ENCODE peak calls at places on chromosomes 5 and 9, in ten cellular contexts. One of them, this sample, is unnamed.

GRCh38 chr5:114477816-114478330 is 116.0 kb downstream of the KCNN2 start:
- DNase-seq in SW 1271: no peak
- DNase-seq in stimulated activated CD4-positive, alpha-beta T cell treated with anti-CD3 and anti-CD28 coated beads, Interleukin-12 subunit alpha, Interleukin-12 subunit beta, amount 100 ng/mL, for 4 hours: no peak
- DNase-seq in GM12891: no peak
- DNase-seq in stimulated activated CD8-positive, alpha-beta memory T cell treated with anti-CD3 and anti-CD28 coated beads, Interleukin-15, amount 100 ng/mL, for 4 hours: no peak
- DNase-seq in NCI-H1930: no peak
- DNase-seq in BJ: no peak
- DNase-seq in stimulated activated naive B cell treated with anti-CD40 and anti-IgM and Interleukin-4, amounts not matched to agents 10 μg/mL and 1 μg/mL and 100 μg/mL, for 72 hours: no peak
- DNase-seq in GM20000: no peak
- DNase-seq in aorta: no peak
- DNase-seq in this sample: no peak

GRCh38 chr9:122332083-122332482 is 38.7 kb upstream of the PTGS1 start:
- DNase-seq in SW 1271: no peak
- DNase-seq in stimulated activated CD4-positive, alpha-beta T cell treated with anti-CD3 and anti-CD28 coated beads, Interleukin-12 subunit alpha, Interleukin-12 subunit beta, amount 100 ng/mL, for 4 hours: no peak
- DNase-seq in GM12891: no peak
- DNase-seq in stimulated activated CD8-positive, alpha-beta memory T cell treated with anti-CD3 and anti-CD28 coated beads, Interleukin-15, amount 100 ng/mL, for 4 hours: no peak
- DNase-seq in NCI-H1930: no peak
- DNase-seq in BJ: no peak
- DNase-seq in stimulated activated naive B cell treated with anti-CD40 and anti-IgM and Interleukin-4, amounts not matched to agents 10 μg/mL and 1 μg/mL and 100 μg/mL, for 72 hours: no peak
- DNase-seq in GM20000: no peak
- DNase-seq in aorta: no peak
- DNase-seq in this sample: peak

GRCh38 chr5:137190031-137190430 is 309.1 kb downstream of the SPOCK1 start:
- DNase-seq in SW 1271: no peak
- DNase-seq in stimulated activated CD4-positive, alpha-beta T cell treated with anti-CD3 and anti-CD28 coated beads, Interleukin-12 subunit alpha, Interleukin-12 subunit beta, amount 100 ng/mL, for 4 hours: no peak
- DNase-seq in GM12891: no peak
- DNase-seq in stimulated activated CD8-positive, alpha-beta memory T cell treated with anti-CD3 and anti-CD28 coated beads, Interleukin-15, amount 100 ng/mL, for 4 hours: no peak
- DNase-seq in NCI-H1930: no peak
- DNase-seq in BJ: peak
- DNase-seq in stimulated activated naive B cell treated with anti-CD40 and anti-IgM and Interleukin-4, amounts not matched to agents 10 μg/mL and 1 μg/mL and 100 μg/mL, for 72 hours: no peak
- DNase-seq in GM20000: no peak
- DNase-seq in aorta: no peak
- DNase-seq in this sample: no peak

GRCh38 chr5:136308396-136308795 is 56.9 kb downstream of the TRPC7 start:
- DNase-seq in SW 1271: no peak
- DNase-seq in stimulated activated CD4-positive, alpha-beta T cell treated with anti-CD3 and anti-CD28 coated beads, Interleukin-12 subunit alpha, Interleukin-12 subunit beta, amount 100 ng/mL, for 4 hours: no peak
- DNase-seq in GM12891: no peak
- DNase-seq in stimulated activated CD8-positive, alpha-beta memory T cell treated with anti-CD3 and anti-CD28 coated beads, Interleukin-15, amount 100 ng/mL, for 4 hours: no peak
- DNase-seq in NCI-H1930: no peak
- DNase-seq in BJ: no peak
- DNase-seq in stimulated activated naive B cell treated with anti-CD40 and anti-IgM and Interleukin-4, amounts not matched to agents 10 μg/mL and 1 μg/mL and 100 μg/mL, for 72 hours: no peak
- DNase-seq in GM20000: no peak
- DNase-seq in aorta: no peak
- DNase-seq in this sample: no peak

GRCh38 chr5:111887706-111888105 is 130.7 kb upstream of the NREP start:
- DNase-seq in SW 1271: no peak
- DNase-seq in stimulated activated CD4-positive, alpha-beta T cell treated with anti-CD3 and anti-CD28 coated beads, Interleukin-12 subunit alpha, Interleukin-12 subunit beta, amount 100 ng/mL, for 4 hours: no peak
- DNase-seq in GM12891: no peak
- DNase-seq in stimulated activated CD8-positive, alpha-beta memory T cell treated with anti-CD3 and anti-CD28 coated beads, Interleukin-15, amount 100 ng/mL, for 4 hours: no peak
- DNase-seq in NCI-H1930: no peak
- DNase-seq in BJ: no peak
- DNase-seq in stimulated activated naive B cell treated with anti-CD40 and anti-IgM and Interleukin-4, amounts not matched to agents 10 μg/mL and 1 μg/mL and 100 μg/mL, for 72 hours: no peak
- DNase-seq in GM20000: no peak
- DNase-seq in aorta: no peak
- DNase-seq in this sample: no peak

GRCh38 chr9:36154213-36154952 is 14.8 kb upstream of the CCIN start:
- DNase-seq in SW 1271: no peak
- DNase-seq in stimulated activated CD4-positive, alpha-beta T cell treated with anti-CD3 and anti-CD28 coated beads, Interleukin-12 subunit alpha, Interleukin-12 subunit beta, amount 100 ng/mL, for 4 hours: no peak
- DNase-seq in GM12891: no peak
- DNase-seq in stimulated activated CD8-positive, alpha-beta memory T cell treated with anti-CD3 and anti-CD28 coated beads, Interleukin-15, amount 100 ng/mL, for 4 hours: no peak
- DNase-seq in NCI-H1930: no peak
- DNase-seq in BJ: no peak
- DNase-seq in stimulated activated naive B cell treated with anti-CD40 and anti-IgM and Interleukin-4, amounts not matched to agents 10 μg/mL and 1 μg/mL and 100 μg/mL, for 72 hours: no peak
- DNase-seq in GM20000: no peak
- DNase-seq in aorta: no peak
- DNase-seq in this sample: peak

GRCh38 chr5:73902327-73903051 is 276.5 kb downstream of the ARHGEF28 start:
- DNase-seq in SW 1271: no peak
- DNase-seq in stimulated activated CD4-positive, alpha-beta T cell treated with anti-CD3 and anti-CD28 coated beads, Interleukin-12 subunit alpha, Interleukin-12 subunit beta, amount 100 ng/mL, for 4 hours: no peak
- DNase-seq in GM12891: no peak
- DNase-seq in stimulated activated CD8-positive, alpha-beta memory T cell treated with anti-CD3 and anti-CD28 coated beads, Interleukin-15, amount 100 ng/mL, for 4 hours: no peak
- DNase-seq in NCI-H1930: peak
- DNase-seq in BJ: no peak
- DNase-seq in stimulated activated naive B cell treated with anti-CD40 and anti-IgM and Interleukin-4, amounts not matched to agents 10 μg/mL and 1 μg/mL and 100 μg/mL, for 72 hours: no peak
- DNase-seq in GM20000: peak
- DNase-seq in aorta: no peak
- DNase-seq in this sample: no peak

GRCh38 chr9:93081081-93081529 is 14.9 kb upstream of the CARD19 start:
- DNase-seq in SW 1271: no peak
- DNase-seq in stimulated activated CD4-positive, alpha-beta T cell treated with anti-CD3 and anti-CD28 coated beads, Interleukin-12 subunit alpha, Interleukin-12 subunit beta, amount 100 ng/mL, for 4 hours: no peak
- DNase-seq in GM12891: no peak
- DNase-seq in stimulated activated CD8-positive, alpha-beta memory T cell treated with anti-CD3 and anti-CD28 coated beads, Interleukin-15, amount 100 ng/mL, for 4 hours: no peak
- DNase-seq in NCI-H1930: no peak
- DNase-seq in BJ: no peak
- DNase-seq in stimulated activated naive B cell treated with anti-CD40 and anti-IgM and Interleukin-4, amounts not matched to agents 10 μg/mL and 1 μg/mL and 100 μg/mL, for 72 hours: no peak
- DNase-seq in GM20000: no peak
- DNase-seq in aorta: peak
- DNase-seq in this sample: no peak

GRCh38 chr5:65338606-65339151 is 143.0 kb downstream of the ADAMTS6 start:
- DNase-seq in SW 1271: no peak
- DNase-seq in stimulated activated CD4-positive, alpha-beta T cell treated with anti-CD3 and anti-CD28 coated beads, Interleukin-12 subunit alpha, Interleukin-12 subunit beta, amount 100 ng/mL, for 4 hours: no peak
- DNase-seq in GM12891: no peak
- DNase-seq in stimulated activated CD8-positive, alpha-beta memory T cell treated with anti-CD3 and anti-CD28 coated beads, Interleukin-15, amount 100 ng/mL, for 4 hours: no peak
- DNase-seq in NCI-H1930: no peak
- DNase-seq in BJ: no peak
- DNase-seq in stimulated activated naive B cell treated with anti-CD40 and anti-IgM and Interleukin-4, amounts not matched to agents 10 μg/mL and 1 μg/mL and 100 μg/mL, for 72 hours: no peak
- DNase-seq in GM20000: no peak
- DNase-seq in aorta: no peak
- DNase-seq in this sample: no peak

GRCh38 chr5:93164690-93165089 is 416.3 kb downstream of the NR2F1-AS1 start:
- DNase-seq in SW 1271: peak
- DNase-seq in stimulated activated CD4-positive, alpha-beta T cell treated with anti-CD3 and anti-CD28 coated beads, Interleukin-12 subunit alpha, Interleukin-12 subunit beta, amount 100 ng/mL, for 4 hours: no peak
- DNase-seq in GM12891: no peak
- DNase-seq in stimulated activated CD8-positive, alpha-beta memory T cell treated with anti-CD3 and anti-CD28 coated beads, Interleukin-15, amount 100 ng/mL, for 4 hours: no peak
- DNase-seq in NCI-H1930: no peak
- DNase-seq in BJ: peak
- DNase-seq in stimulated activated naive B cell treated with anti-CD40 and anti-IgM and Interleukin-4, amounts not matched to agents 10 μg/mL and 1 μg/mL and 100 μg/mL, for 72 hours: no peak
- DNase-seq in GM20000: no peak
- DNase-seq in aorta: no peak
- DNase-seq in this sample: no peak

GRCh38 chr5:105283134-105283533 is 1720.5 kb upstream of the NUDT12 start:
- DNase-seq in SW 1271: no peak
- DNase-seq in stimulated activated CD4-positive, alpha-beta T cell treated with anti-CD3 and anti-CD28 coated beads, Interleukin-12 subunit alpha, Interleukin-12 subunit beta, amount 100 ng/mL, for 4 hours: no peak
- DNase-seq in GM12891: no peak
- DNase-seq in stimulated activated CD8-positive, alpha-beta memory T cell treated with anti-CD3 and anti-CD28 coated beads, Interleukin-15, amount 100 ng/mL, for 4 hours: no peak
- DNase-seq in NCI-H1930: no peak
- DNase-seq in BJ: no peak
- DNase-seq in stimulated activated naive B cell treated with anti-CD40 and anti-IgM and Interleukin-4, amounts not matched to agents 10 μg/mL and 1 μg/mL and 100 μg/mL, for 72 hours: no peak
- DNase-seq in GM20000: no peak
- DNase-seq in aorta: no peak
- DNase-seq in this sample: no peak